ENCODE peak calls at places on chromosomes 5 and 9, in eight cellular contexts. X is HCT116, M is right lobe of liver, S is tibial nerve, W is prostate gland, Y is HepG2, L is A549, H is testis. G is an unnamed sample.

GRCh38 chr9:107019216-107019615 is 156.2 kb downstream of the ZNF462 start:
- DNase-seq in X (no peak), W (no peak), Y (no peak), H (no peak), L (no peak), M (no peak), S (no peak), G (no peak)

GRCh38 chr5:27845248-27845647 is 806.9 kb upstream of the CDH9 start:
- DNase-seq in X (no peak), S (no peak), Y (no peak), L (no peak), H (no peak), M (no peak), W (no peak), G (no peak)

GRCh38 chr9:37921546-37922300 is 17.8 kb upstream of the SLC25A51 start:
- DNase-seq in W (peak), Y (no peak), X (no peak), M (no peak), L (no peak), S (no peak), H (no peak), G (no peak)

GRCh38 chr5:134437340-134438267 is 25.9 kb upstream of the CDKN2AIPNL start:
- DNase-seq in W (no peak), H (no peak), Y (no peak), M (no peak), X (no peak), L (no peak), S (no peak), G (no peak)

GRCh38 chr5:172502969-172503368 is 48.6 kb upstream of the SH3PXD2B start:
- DNase-seq in M (no peak), L (peak), Y (peak), S (peak), X (no peak), W (peak), H (peak), G (peak)

GRCh38 chr5:35183243-35183955 is 46.9 kb downstream of the PRLR start:
- DNase-seq in S (peak), W (no peak), Y (peak), H (peak), M (no peak), L (peak), X (peak), G (no peak)

GRCh38 chr5:82107277-82107676 is 135.5 kb downstream of the ATG10 start:
- DNase-seq in M (no peak), X (no peak), Y (no peak), H (no peak), W (no peak), S (no peak), L (peak), G (no peak)

GRCh38 chr5:178454821-178455479 is 135.2 kb downstream of the COL23A1 start:
- DNase-seq in Y (no peak), H (no peak), M (no peak), X (no peak), S (no peak), L (no peak), W (no peak), G (no peak)

GRCh38 chr5:167152561-167152960 is 1138.9 kb upstream of the WWC1 start:
- DNase-seq in H (no peak), Y (no peak), M (no peak), L (no peak), S (no peak), W (no peak), X (no peak), G (no peak)

GRCh38 chr5:42991477-42992034 is 48.6 kb downstream of the ANXA2R start:
- DNase-seq in X (no peak), S (peak), Y (no peak), H (no peak), L (no peak), W (no peak), M (no peak), G (no peak)

GRCh38 chr5:104977530-104977929 is 1414.9 kb upstream of the NUDT12 start:
- DNase-seq in S (no peak), X (no peak), M (no peak), L (no peak), W (no peak), Y (peak), H (no peak), G (no peak)

GRCh38 chr5:90017236-90017635 is 392.3 kb downstream of the CETN3 start:
- DNase-seq in Y (no peak), X (no peak), L (no peak), W (no peak), M (no peak), S (no peak), H (no peak), G (no peak)

GRCh38 chr5:59831341-59831989 is 62.1 kb downstream of the PDE4D start:
- DNase-seq in L (no peak), W (no peak), M (no peak), H (no peak), Y (no peak), S (no peak), X (no peak), G (no peak)

DNA sequence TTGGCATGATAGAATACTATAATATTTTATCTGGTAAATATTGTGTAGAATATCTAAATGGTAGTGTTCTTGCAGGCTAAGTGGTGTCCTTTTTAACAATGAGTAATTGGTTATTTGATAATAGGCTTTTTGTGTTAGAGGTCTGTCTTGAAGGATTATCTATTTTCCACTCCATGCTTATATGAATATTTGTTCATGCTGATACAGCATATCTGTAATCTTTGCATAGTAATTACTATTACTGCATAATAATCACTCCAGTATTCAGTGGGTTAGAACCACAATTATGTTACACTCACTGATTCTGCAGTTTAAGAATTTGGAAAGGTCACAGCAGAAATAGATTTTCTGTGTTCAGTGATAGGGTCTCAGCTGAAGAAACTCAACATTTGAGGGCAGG is 1229.9 kb downstream of the MAT2B start:
- DNase-seq in S (no peak), Y (no peak), L (no peak), M (no peak), X (no peak), W (no peak), H (no peak), G (no peak)
- TF ChIP-seq POLR2A in S (no peak), Y (no peak), L (no peak), M (no peak), X (no peak), W (no peak), H (no peak), G (no peak)

DNA sequence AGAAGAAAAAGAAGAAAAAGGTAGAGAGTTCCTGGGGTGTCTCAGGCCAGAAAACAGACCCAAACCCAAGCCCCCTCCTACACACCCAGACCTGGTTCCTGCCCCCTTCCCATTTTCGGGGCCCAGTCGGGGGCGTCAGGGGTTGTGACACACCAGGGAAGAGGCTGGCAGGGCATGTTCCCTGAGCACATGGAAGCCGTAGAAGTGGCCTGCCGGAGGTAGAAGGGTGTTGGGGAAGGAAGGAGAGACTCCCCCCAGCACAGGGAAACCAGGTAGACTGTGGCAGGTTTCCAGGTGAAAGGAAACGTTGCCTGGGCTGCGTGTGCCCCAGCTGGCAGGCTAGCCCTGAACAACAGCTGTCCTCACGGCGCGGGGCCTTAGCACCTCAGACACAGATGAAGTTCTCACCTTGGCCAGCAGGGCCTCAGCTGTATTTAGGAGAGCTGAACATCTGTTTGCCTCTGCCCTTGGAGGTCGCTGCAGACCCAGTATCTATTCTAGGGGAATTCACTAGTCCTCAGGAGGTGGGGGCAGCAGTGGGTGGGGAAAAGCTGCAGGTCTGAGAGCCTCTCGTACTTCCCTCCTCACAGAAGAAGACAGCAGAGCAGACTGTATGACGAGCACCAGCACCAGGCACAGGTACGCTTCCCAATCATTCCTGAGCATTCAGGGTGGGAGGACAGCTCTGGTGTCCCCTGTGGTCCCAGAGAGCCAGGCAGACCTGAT is 14.1 kb downstream of the CD74 start:
- DNase-seq in Y (no peak), M (no peak), W (no peak), S (no peak), X (no peak), L (peak), H (no peak), G (no peak)
- TF ChIP-seq CTCF in Y (no peak), M (peak), W (peak), S (peak), X (no peak), L (no peak), H (peak), G (no peak)

GRCh38 chr5:91379602-91380490 is 3.3 kb downstream of the ARRDC3 start:
- DNase-seq in X (peak), Y (peak), L (peak), H (peak), W (peak), M (peak), S (peak), G (peak)
- TF ChIP-seq POLR2A in X (peak), Y (no peak), L (no peak), H (no peak), W (peak), M (peak), S (peak), G (no peak)

GRCh38 chr9:108463927-108464606 is 391.7 kb downstream of the ACTL7B start:
- DNase-seq in L (no peak), H (no peak), S (no peak), Y (no peak), M (no peak), W (no peak), X (no peak), G (no peak)

GRCh38 chr9:108466238-108466637 is 389.5 kb downstream of the ACTL7B start:
- DNase-seq in M (no peak), S (no peak), W (no peak), L (no peak), H (no peak), X (no peak), Y (no peak), G (no peak)

GRCh38 chr9:108469654-108470053 is 386.1 kb downstream of the ACTL7B start:
- DNase-seq in X (no peak), S (no peak), H (no peak), Y (no peak), W (no peak), M (no peak), L (no peak), G (no peak)

GRCh38 chr9:108467653-108468324 is 388.0 kb downstream of the ACTL7B start:
- DNase-seq in X (no peak), L (peak), W (no peak), M (peak), H (no peak), Y (peak), S (no peak), G (no peak)

GRCh38 chr9:108468364-108468763 is 387.4 kb downstream of the ACTL7B start:
- DNase-seq in S (no peak), M (no peak), W (no peak), X (peak), H (peak), L (peak), Y (no peak), G (no peak)
- TF ChIP-seq CTCF in S (no peak), M (peak), W (peak), X (peak), H (no peak), L (peak), Y (peak), G (peak)

DNA sequence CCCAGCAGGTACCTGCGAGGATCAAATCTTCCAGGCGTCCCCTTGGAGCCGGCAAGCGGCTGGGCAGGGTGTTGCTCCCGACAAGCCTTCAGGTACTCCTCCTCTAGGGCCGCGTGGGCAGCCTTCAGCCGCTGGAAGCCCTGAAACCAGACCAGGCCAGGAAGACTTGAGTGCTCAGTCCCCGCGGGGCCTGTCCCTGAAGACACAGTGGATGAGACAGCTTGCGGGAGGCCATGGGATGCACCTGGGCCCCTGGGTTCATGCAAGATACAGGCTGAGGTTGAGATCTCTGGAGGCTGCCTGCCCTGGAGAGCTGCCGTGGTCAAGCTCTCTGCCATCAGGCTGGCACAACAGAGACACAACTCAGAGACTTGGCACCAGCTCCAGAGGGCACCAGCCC is 25.4 kb downstream of the AKNA start:
- DNase-seq in M (no peak), Y (no peak), W (no peak), H (no peak), L (no peak), S (no peak), X (no peak), G (no peak)
- TF ChIP-seq POLR2A in M (no peak), Y (no peak), W (no peak), H (no peak), L (no peak), S (no peak), X (no peak), G (no peak)

GRCh38 chr9:121599872-121600585 is 51.4 kb upstream of the DAB2IP start:
- DNase-seq in W (peak), L (no peak), X (no peak), H (no peak), M (no peak), S (no peak), Y (no peak), G (no peak)

GRCh38 chr9:121597693-121598166 is 53.7 kb upstream of the DAB2IP start:
- DNase-seq in H (no peak), M (no peak), X (no peak), S (no peak), Y (no peak), W (no peak), L (no peak), G (no peak)

GRCh38 chr9:121596515-121596914 is 54.9 kb upstream of the DAB2IP start:
- DNase-seq in M (no peak), H (no peak), L (no peak), W (no peak), S (no peak), Y (no peak), X (no peak), G (no peak)

GRCh38 chr9:121599186-121599871 is 52.1 kb upstream of the DAB2IP start:
- DNase-seq in H (peak), W (peak), M (peak), L (peak), Y (peak), S (no peak), X (peak), G (no peak)

GRCh38 chr9:121598167-121599000 is 53.0 kb upstream of the DAB2IP start:
- DNase-seq in L (no peak), M (peak), W (peak), Y (no peak), X (peak), H (peak), S (no peak), G (peak)
- TF ChIP-seq CTCF in L (no peak), M (no peak), W (peak), Y (no peak), X (no peak), H (no peak), S (no peak), G (peak)

DNA sequence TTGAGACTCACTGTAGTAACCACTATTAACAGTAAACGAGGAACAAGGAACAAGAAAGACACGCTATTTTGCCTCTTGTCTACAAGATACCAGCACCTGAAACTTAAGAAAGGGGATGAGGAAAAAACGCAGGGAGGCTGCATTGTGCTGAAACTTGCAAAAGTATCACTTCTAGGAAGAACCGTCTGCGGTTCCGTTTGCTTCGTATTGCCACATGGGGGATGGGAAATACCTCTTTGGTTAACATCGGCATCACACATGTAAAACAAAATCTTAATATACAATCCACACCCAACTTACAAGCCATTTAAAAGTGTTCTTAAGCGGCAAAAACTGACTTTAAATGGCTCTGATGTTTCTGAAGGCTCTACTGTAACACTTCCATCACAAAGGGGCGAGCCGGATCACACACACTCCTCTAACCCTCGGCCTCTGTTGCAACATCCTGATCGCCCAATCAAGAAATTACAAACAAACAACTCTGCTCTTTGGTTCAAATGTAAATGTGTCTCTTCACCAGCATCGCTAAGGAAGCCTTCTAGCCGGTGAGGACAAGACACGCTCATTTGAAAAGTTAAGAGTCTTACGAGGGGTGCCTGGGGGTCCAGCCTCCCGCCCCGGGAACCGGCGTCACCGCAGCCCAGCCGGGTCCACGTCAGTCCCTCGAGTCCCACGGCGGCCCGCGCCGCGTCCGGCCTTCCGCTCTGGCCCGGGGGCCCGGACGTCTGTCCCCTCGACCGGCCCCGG is 621 bp downstream of the SEC16A start:
- DNase-seq in Y (no peak), W (no peak), L (peak), H (no peak), X (no peak), S (peak), M (no peak), G (no peak)
- TF ChIP-seq POLR2A in Y (no peak), W (no peak), L (no peak), H (no peak), X (no peak), S (no peak), M (no peak), G (no peak)

DNA sequence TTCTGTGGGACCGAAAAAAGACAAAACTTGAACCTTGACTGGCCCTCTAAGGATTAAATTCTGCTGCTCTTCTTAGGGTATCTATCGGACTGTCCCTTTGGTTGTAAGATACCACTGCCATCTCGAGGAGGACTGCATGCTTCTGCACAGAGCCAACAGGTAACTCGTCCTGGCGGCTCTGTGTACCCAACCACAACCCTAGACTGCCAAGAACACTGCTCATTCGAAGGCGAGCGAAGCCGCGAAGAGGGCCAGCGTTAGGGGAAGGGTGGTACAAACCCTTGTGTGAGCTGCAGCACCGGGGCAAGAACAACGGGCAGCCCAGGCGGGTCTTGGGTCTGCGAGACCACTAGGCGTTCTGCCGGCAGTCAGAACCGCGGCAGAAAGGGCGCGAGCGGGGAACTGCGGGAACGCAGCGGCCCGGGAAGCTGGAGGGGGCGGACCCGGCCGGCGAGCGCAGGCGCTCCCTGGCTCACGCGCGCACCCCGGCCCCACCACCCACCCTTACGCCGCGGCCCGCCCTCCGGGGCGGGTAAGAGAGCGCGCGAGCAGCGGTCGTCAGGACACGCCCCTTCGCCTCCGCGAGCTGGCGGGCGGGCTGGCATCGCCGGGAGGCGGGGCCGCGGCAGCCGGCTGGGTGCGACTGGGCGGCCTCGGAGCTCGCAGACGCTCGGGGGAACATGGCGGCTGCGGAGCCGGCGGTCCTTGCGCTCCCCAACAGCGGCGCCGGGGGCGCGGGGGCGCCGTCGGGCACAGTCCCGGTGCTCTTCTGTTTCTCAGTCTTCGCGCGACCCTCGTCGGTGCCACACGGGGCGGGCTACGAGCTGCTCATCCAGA is at the start of gene ISOC1:
- DNase-seq in X (peak), H (peak), Y (peak), W (peak), L (peak), M (peak), S (peak), G (peak)
- TF ChIP-seq CTCF in X (peak), H (no peak), Y (peak), W (peak), L (no peak), M (no peak), S (no peak), G (no peak)

DNA sequence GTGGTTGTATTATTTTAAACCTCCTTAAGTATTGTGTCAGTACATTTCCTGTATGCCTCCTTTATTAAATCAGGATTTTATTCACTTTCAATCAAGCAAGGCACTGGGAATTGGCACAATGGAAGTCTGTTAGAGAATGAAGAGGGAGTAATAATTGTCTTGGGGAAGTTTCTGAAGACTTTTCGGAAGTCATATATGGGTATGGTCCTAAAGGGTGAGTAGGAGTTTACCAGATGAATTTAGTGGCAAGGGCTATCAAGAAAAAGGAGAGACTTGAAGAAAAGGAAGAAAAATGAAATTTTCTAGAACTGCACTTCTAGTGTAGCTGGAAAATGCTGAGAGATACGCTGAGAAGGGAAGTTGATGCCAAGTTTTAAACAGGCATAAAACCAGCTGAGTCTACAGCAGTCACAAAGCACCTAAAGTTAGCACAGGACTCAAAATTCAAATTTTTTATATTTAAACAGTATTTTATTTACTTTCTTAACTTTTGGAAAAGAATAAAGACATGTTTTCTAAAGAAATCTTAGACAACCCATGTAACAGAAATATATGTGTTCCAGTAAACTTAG is 184.9 kb downstream of the SMC2 start:
- DNase-seq in M (no peak), S (no peak), L (no peak), Y (no peak), H (no peak), W (no peak), X (no peak), G (no peak)
- TF ChIP-seq POLR2A in M (no peak), S (no peak), L (no peak), Y (no peak), H (no peak), W (no peak), X (no peak), G (no peak)